ENCODE peak calls at places on chromosomes 6 and 20, in eight cellular contexts. N is lower leg skin, X is astrocyte of the spinal cord, B is fibroblast of mammary gland, Z is fibroblast of lung, T is bronchial epithelial cell, G is OCI-LY7, M is BJ. Y is an unnamed sample.

GRCh38 chr6:6105472-6106036 is 98.8 kb upstream of the NRN1 start:
- DNase-seq in N (no peak), X (no peak), B (no peak), Z (no peak), T (peak; percentile 19), G (peak; percentile 60), M (no peak), Y (no peak)

GRCh38 chr6:100447900-100448700 is 16.6 kb downstream of the SIM1 start:
- DNase-seq in N (no peak), X (no peak), B (no peak), Z (no peak), T (no peak), G (no peak), M (no peak), Y (no peak)

GRCh38 chr6:37173573-37174195 is 3.7 kb downstream of the PIM1 start:
- DNase-seq in N (peak; percentile 77), X (no peak), B (peak; percentile 31), Z (no peak), T (no peak), G (no peak), M (no peak), Y (no peak)

GRCh38 chr20:39129523-39129922 is 167.4 kb downstream of the DHX35 start:
- DNase-seq in N (no peak), X (no peak), B (no peak), Z (no peak), T (no peak), G (no peak), M (no peak), Y (no peak)

GRCh38 chr20:63082939-63083735 is 76.4 kb upstream of the BHLHE23 start:
- DNase-seq in N (peak; percentile 76), X (no peak), B (no peak), Z (no peak), T (no peak), G (no peak), M (no peak), Y (no peak)

GRCh38 chr20:3171391-3172125 is 1.8 kb downstream of the LZTS3 start:
- DNase-seq in N (no peak), X (no peak), B (no peak), Z (no peak), T (no peak), G (no peak), M (no peak), Y (no peak)

GRCh38 chr6:3813918-3814317 is 35.3 kb upstream of the FAM50B start:
- DNase-seq in N (peak; percentile 82), X (no peak), B (no peak), Z (no peak), T (no peak), G (no peak), M (no peak), Y (no peak)

GRCh38 chr6:157229219-157229607 is 94.1 kb downstream of the TMEM242 start:
- DNase-seq in N (no peak), X (no peak), B (no peak), Z (no peak), T (no peak), G (peak; percentile 35), M (no peak), Y (no peak)

GRCh38 chr6:49570474-49571079 is 20.1 kb downstream of the C6orf141 start:
- DNase-seq in N (no peak), X (peak; percentile 10), B (peak; percentile 50), Z (peak; percentile 45), T (peak; percentile 50), G (no peak), M (no peak), Y (no peak)

GRCh38 chr6:167210375-167211295 is 52.9 kb upstream of the GPR31 start:
- DNase-seq in N (peak; percentile 64), X (peak; percentile 20), B (no peak), Z (no peak), T (no peak), G (no peak), M (no peak), Y (no peak)

GRCh38 chr6:72084992-72085569 is 198.7 kb downstream of the RIMS1 start:
- DNase-seq in N (no peak), X (peak; percentile 40), B (peak; percentile 28), Z (peak; percentile 47), T (peak; percentile 28), G (peak; percentile 37), M (no peak), Y (peak; percentile 0)

GRCh38 chr20:25081065-25081729 is 744 bp downstream of the VSX1 start:
- DNase-seq in N (peak; percentile 80), X (no peak), B (no peak), Z (no peak), T (no peak), G (no peak), M (no peak), Y (no peak)

GRCh38 chr6:32868257-32868788 is 14.3 kb downstream of the PSMB9 start:
- DNase-seq in N (peak; percentile 95), X (peak; percentile 74), B (peak; percentile 75), Z (peak; percentile 77), T (peak; percentile 63), G (peak; percentile 90), M (no peak), Y (peak; percentile 11)

GRCh38 chr6:12258191-12258590 is 32.0 kb upstream of the EDN1 start:
- DNase-seq in N (no peak), X (no peak), B (no peak), Z (no peak), T (no peak), G (no peak), M (no peak), Y (no peak)

GRCh38 chr20:24991897-24992419 is 593 bp downstream of the APMAP start:
- DNase-seq in N (peak; percentile 89), X (no peak), B (no peak), Z (no peak), T (no peak), G (peak; percentile 18), M (no peak), Y (no peak)

GRCh38 chr6:139239137-139239536 is 52.7 kb downstream of the TXLNB start:
- DNase-seq in N (no peak), X (no peak), B (no peak), Z (peak; percentile 7), T (no peak), G (no peak), M (no peak), Y (no peak)
- H3K4me3 ChIP-seq in N (no peak overlapping the region), X (no peak overlapping the region), B (no peak overlapping the region), Z (no peak overlapping the region), T (no peak overlapping the region), G (no peak overlapping the region), M (no peak overlapping the region), Y (no peak overlapping the region)

GRCh38 chr6:17281100-17281496 is at the start of gene RBM24:
- DNase-seq in N (peak; percentile 94), X (peak; percentile 83), B (peak; percentile 63), Z (peak; percentile 82), T (peak; percentile 38), G (no peak), M (no peak), Y (no peak)
- TF ChIP-seq CTCF in N (no peak), X (peak; percentile 53), B (peak; percentile 23), Z (no peak), T (peak; percentile 48), G (no peak), M (peak; percentile 59), Y (peak; percentile 44)

GRCh38 chr6:28634406-28634757 is 108.7 kb downstream of the GPX5 start:
- DNase-seq in N (no peak), X (no peak), B (no peak), Z (no peak), T (no peak), G (no peak), M (no peak), Y (no peak)

GRCh38 chr6:28632326-28632851 is 106.7 kb downstream of the GPX5 start:
- DNase-seq in N (no peak), X (no peak), B (no peak), Z (no peak), T (no peak), G (no peak), M (no peak), Y (no peak)

GRCh38 chr6:28635547-28636158 is 110.0 kb downstream of the GPX5 start:
- DNase-seq in N (no peak), X (no peak), B (no peak), Z (no peak), T (no peak), G (no peak), M (no peak), Y (no peak)

GRCh38 chr6:28633445-28634215 is 107.9 kb downstream of the GPX5 start:
- DNase-seq in N (no peak), X (no peak), B (no peak), Z (no peak), T (no peak), G (no peak), M (no peak), Y (no peak)

DNA sequence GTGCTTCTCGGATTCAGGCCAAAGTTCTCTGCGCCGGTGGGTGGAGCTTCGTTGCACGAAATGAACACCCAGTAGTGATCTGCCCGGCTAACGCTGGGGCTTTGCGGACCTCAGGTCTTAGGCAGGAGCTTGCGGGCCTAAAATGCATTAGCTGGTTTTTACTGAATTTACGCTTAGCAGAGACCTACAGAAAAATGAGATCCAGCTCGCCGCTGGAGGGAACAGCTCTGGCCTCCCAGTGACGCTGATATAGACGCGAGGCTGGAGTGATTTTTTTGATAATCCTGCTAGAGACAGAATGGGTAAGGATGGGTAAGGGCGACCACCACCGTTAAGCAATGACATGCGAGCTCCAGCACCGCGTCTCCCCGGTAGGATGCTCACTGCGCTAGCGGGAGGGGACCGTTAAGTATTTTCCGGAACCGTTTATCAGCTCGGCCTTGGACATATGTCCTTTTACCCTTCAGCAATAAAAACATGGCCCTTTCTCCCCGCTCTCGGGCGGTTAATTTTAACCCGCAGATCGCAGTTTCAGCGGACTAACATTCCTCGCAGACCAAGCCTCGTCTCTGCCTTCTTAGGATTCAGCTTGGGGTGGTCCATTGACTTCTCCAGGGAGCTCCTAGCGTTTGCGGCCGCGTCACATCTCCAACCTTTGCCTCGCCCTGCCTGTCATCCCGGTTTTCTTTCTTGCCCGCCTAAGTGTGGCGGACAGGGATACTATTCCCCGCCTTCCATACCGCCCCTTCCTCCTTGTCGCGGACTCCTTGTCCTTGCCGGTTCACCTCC is 109.3 kb downstream of the GPX5 start:
- DNase-seq in N (no peak), X (no peak), B (peak; percentile 36), Z (peak; percentile 32), T (peak; percentile 23), G (no peak), M (no peak), Y (no peak)
- H3K4me3 ChIP-seq in N (no peak overlapping the region), X (peak overlapping the region; percentile 33), B (peak overlapping the region; percentile 60), Z (peak overlapping the region; percentile 55), T (peak overlapping the region; percentile 33), G (no peak overlapping the region), M (peak overlapping the region; percentile 6), Y (peak overlapping the region; percentile 67)

GRCh38 chr20:51574248-51575033 is 31.9 kb upstream of the NFATC2 start:
- DNase-seq in N (no peak), X (no peak), B (peak; percentile 49), Z (no peak), T (peak; percentile 15), G (no peak), M (no peak), Y (no peak)

GRCh38 chr20:51579137-51579536 is 36.6 kb upstream of the NFATC2 start:
- DNase-seq in N (no peak), X (peak; percentile 75), B (peak; percentile 53), Z (no peak), T (no peak), G (no peak), M (no peak), Y (no peak)

GRCh38 chr20:51575486-51575885 is 33.0 kb upstream of the NFATC2 start:
- DNase-seq in N (no peak), X (no peak), B (no peak), Z (no peak), T (no peak), G (no peak), M (no peak), Y (no peak)

GRCh38 chr20:51578145-51578459 is 35.6 kb upstream of the NFATC2 start:
- DNase-seq in N (no peak), X (no peak), B (no peak), Z (no peak), T (no peak), G (no peak), M (no peak), Y (no peak)

GRCh38 chr20:51577432-51578144 is 35.1 kb upstream of the NFATC2 start:
- DNase-seq in N (no peak), X (no peak), B (no peak), Z (no peak), T (no peak), G (no peak), M (no peak), Y (no peak)
- TF ChIP-seq CTCF in N (no peak), X (no peak), B (no peak), Z (no peak), T (no peak), G (peak; percentile 23), M (no peak), Y (no peak)

Y was measured in retinal pigment epithelial cell.